ENCODE peak calls at places on chromosomes 6 and 20, in four cellular contexts. R, G, K and U are unnamed samples.

GRCh38 chr6:122405417-122405816 is 6.0 kb downstream of the HSF2 start:
- DNase-seq in K (no peak), R (no peak), G (no peak), U (no peak)

GRCh38 chr6:35081426-35081851 is 59.7 kb downstream of the TCP11 start:
- DNase-seq in R (no peak), K (no peak), G (no peak), U (no peak)

GRCh38 chr6:68730291-68731054 is 95.4 kb downstream of the ADGRB3 start:
- DNase-seq in R (no peak), K (no peak), G (no peak), U (no peak)

GRCh38 chr20:11101243-11101642 is 427.4 kb upstream of the JAG1 start:
- DNase-seq in K (no peak), G (no peak), R (no peak), U (no peak)

GRCh38 chr6:113994934-113995342 is 24.0 kb upstream of the HDAC2 start:
- DNase-seq in R (no peak), K (no peak), G (no peak), U (no peak)

GRCh38 chr6:140711019-140711613 is 1336.7 kb upstream of the CITED2 start:
- DNase-seq in R (no peak), G (no peak), K (no peak), U (no peak)

GRCh38 chr20:62751551-62752150 is 43.0 kb downstream of the NTSR1 start:
- DNase-seq in K (no peak), R (no peak), G (no peak), U (peak)

GRCh38 chr20:10466325-10466724 is 31.2 kb downstream of the SLX4IP start:
- DNase-seq in K (peak), G (no peak), R (no peak), U (no peak)

GRCh38 chr20:43911066-43911465 is 3.6 kb upstream of the TOX2 start:
- DNase-seq in G (no peak), K (no peak), R (no peak), U (no peak)

GRCh38 chr6:45438849-45439406 is 61.2 kb upstream of the SUPT3H start:
- DNase-seq in G (no peak), R (no peak), K (no peak), U (no peak)

GRCh38 chr6:146985111-146985510 is 219.1 kb upstream of the STXBP5 start:
- DNase-seq in G (no peak), R (no peak), K (no peak), U (no peak)

GRCh38 chr6:119620846-119621570 is 271.4 kb upstream of the MAN1A1 start:
- DNase-seq in R (no peak), G (no peak), K (no peak), U (no peak)

GRCh38 chr6:55822815-55823214 is 52.6 kb downstream of the BMP5 start:
- DNase-seq in R (no peak), K (no peak), G (no peak), U (no peak)

GRCh38 chr6:139577991-139578604 is 203.7 kb upstream of the CITED2 start:
- DNase-seq in K (no peak), R (no peak), G (no peak), U (no peak)

GRCh38 chr6:29834564-29835436 is 7.2 kb downstream of the HLA-G start:
- DNase-seq in R (no peak), K (no peak), G (peak), U (peak)

GRCh38 chr20:13423472-13424173 is 202.5 kb downstream of the ISM1 start:
- DNase-seq in R (no peak), K (no peak), G (no peak), U (no peak)

GRCh38 chr6:16623733-16624132 is 137.5 kb downstream of the ATXN1 start:
- DNase-seq in G (no peak), R (no peak), K (no peak), U (no peak)

GRCh38 chr20:29443819-29444218 is 1813.6 kb upstream of the DEFB115 start:
- DNase-seq in R (no peak), K (no peak), G (no peak), U (no peak)

GRCh38 chr6:145842693-145843546 is 28.3 kb upstream of the FBXO30 start:
- DNase-seq in G (no peak), K (no peak), R (no peak), U (no peak)
- H3K27ac ChIP-seq in G (no peak), K (no peak), R (no peak), U (no peak)

GRCh38 chr6:134437376-134437775 is 119.5 kb upstream of the SGK1 start:
- DNase-seq in G (no peak), R (no peak), K (no peak), U (no peak)
- TF ChIP-seq CTCF in G (no peak), R (no peak), K (no peak), U (no peak)

DNA sequence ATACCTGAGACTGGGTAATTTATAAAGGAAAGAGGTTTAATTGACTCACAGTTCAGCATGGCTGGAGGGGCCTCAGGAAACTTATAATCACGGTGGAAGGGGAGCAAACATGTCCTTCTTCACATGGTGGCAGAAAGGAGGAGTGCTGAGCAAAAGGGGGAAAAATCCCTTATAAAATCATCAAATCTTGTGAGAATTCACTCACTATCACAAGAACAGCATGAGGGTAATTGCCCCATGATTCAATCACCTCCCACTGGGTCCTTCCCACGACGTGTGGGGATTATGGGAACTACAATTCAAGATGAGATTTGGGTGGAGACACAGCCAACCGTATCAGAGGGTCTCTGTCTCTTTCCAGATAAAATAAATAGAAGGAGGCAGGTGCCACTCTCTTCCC is 48.7 kb downstream of the TNFAIP3 start:
- DNase-seq in K (no peak), R (no peak), G (no peak), U (no peak)
- H3K27ac ChIP-seq in K (no peak), R (no peak), G (no peak), U (no peak)

GRCh38 chr20:5312518-5312917 is 4.2 kb downstream of the PROKR2 start:
- DNase-seq in K (no peak), G (no peak), R (no peak), U (no peak)

GRCh38 chr20:5315807-5316187 is 957 bp downstream of the PROKR2 start:
- DNase-seq in R (no peak), K (no peak), G (no peak), U (no peak)

GRCh38 chr20:5313916-5314315 is 2.8 kb downstream of the PROKR2 start:
- DNase-seq in R (no peak), K (no peak), G (no peak), U (no peak)

GRCh38 chr20:5316188-5317158 is at the start of gene PROKR2:
- DNase-seq in R (no peak), G (no peak), K (no peak), U (no peak)
- TF ChIP-seq CTCF in R (no peak), G (no peak), K (no peak), U (no peak)

GRCh38 chr6:168541307-168541706 is 100.3 kb downstream of the SMOC2 start:
- DNase-seq in K (no peak), R (no peak), G (no peak), U (no peak)
- H3K27ac ChIP-seq in K (peak), R (no peak), G (peak), U (no peak)